ENCODE peak calls at places on chromosomes 7 and 10, in six cellular contexts. V is ovary, B is astrocyte of the cerebellum, A is OCI-LY7, G is progenitor cell of endocrine pancreas, Y is tibial nerve. W is an unnamed sample.

GRCh38 chr7:55060690-55061414 is 42.0 kb downstream of the EGFR start:
- DNase-seq in G (no peak), B (no peak), Y (peak; percentile 88), A (no peak), V (no peak), W (peak; percentile 85)

GRCh38 chr10:97713351-97713827 is at the start of gene MARVELD1:
- DNase-seq in A (no peak), G (no peak), Y (peak; percentile 76), B (no peak), V (peak; percentile 88), W (no peak)

GRCh38 chr10:122342293-122343134 is 32.0 kb upstream of the PLEKHA1 start:
- DNase-seq in G (no peak), Y (peak; percentile 46), B (peak; percentile 42), A (peak; percentile 77), V (peak; percentile 53), W (peak; percentile 50)

GRCh38 chr7:159118220-159118595 is 26.5 kb downstream of the VIPR2 start:
- DNase-seq in B (no peak), A (no peak), V (no peak), G (no peak), Y (no peak), W (no peak)

GRCh38 chr7:123748171-123748733 is 551 bp downstream of the WASL start:
- DNase-seq in Y (peak; percentile 5), B (no peak), G (peak; percentile 34), V (no peak), A (peak; percentile 62), W (no peak)

GRCh38 chr10:61452229-61452651 is 941 bp downstream of the TMEM26 start:
- DNase-seq in V (peak; percentile 33), B (no peak), G (no peak), A (no peak), Y (no peak), W (no peak)

GRCh38 chr10:70835895-70836294 is 20.1 kb downstream of the SGPL1 start:
- DNase-seq in V (no peak), Y (no peak), A (no peak), G (no peak), B (peak; percentile 60), W (peak; percentile 42)

GRCh38 chr7:150351587-150352194 is 10.3 kb upstream of the RARRES2 start:
- DNase-seq in B (no peak), G (no peak), Y (no peak), A (no peak), V (no peak), W (no peak)

GRCh38 chr7:149885191-149886017 is 11.6 kb downstream of the ATP6V0E2 start:
- DNase-seq in G (no peak), A (no peak), V (no peak), Y (no peak), B (peak; percentile 41), W (no peak)

GRCh38 chr7:157602156-157602555 is 265.4 kb downstream of the DNAJB6 start:
- DNase-seq in B (no peak), G (no peak), Y (no peak), A (no peak), V (no peak), W (no peak)

GRCh38 chr7:27124096-27124978 is 6.2 kb downstream of the HOXA4 start:
- DNase-seq in Y (no peak), V (peak; percentile 45), G (no peak), A (no peak), B (peak; percentile 86), W (no peak)

GRCh38 chr7:129947001-129947400 is 5.8 kb downstream of the UBE2H start:
- DNase-seq in Y (no peak), A (no peak), G (no peak), B (no peak), V (no peak), W (no peak)

GRCh38 chr10:120422459-120422858 is 34.6 kb upstream of the PLPP4 start:
- DNase-seq in B (peak; percentile 86), G (no peak), Y (no peak), A (no peak), V (no peak), W (peak; percentile 71)

GRCh38 chr10:113273151-113273876 is 279.5 kb upstream of the HABP2 start:
- DNase-seq in G (no peak), B (no peak), V (no peak), Y (peak; percentile 10), A (no peak), W (no peak)

GRCh38 chr7:7996568-7996967 is 28.0 kb downstream of the GLCCI1 start:
- DNase-seq in Y (no peak), V (no peak), G (no peak), B (no peak), A (no peak), W (no peak)

GRCh38 chr10:28677889-28678686 is 767 bp downstream of the BAMBI start:
- DNase-seq in A (peak; percentile 50), B (no peak), V (peak; percentile 53), Y (no peak), G (peak; percentile 23), W (no peak)

GRCh38 chr10:75568721-75569120 is 137.3 kb downstream of the LRMDA start:
- DNase-seq in A (no peak), G (no peak), B (no peak), Y (no peak), V (no peak), W (no peak)

GRCh38 chr7:66877577-66878300 is 43.3 kb upstream of the TMEM248 start:
- DNase-seq in Y (no peak), A (peak; percentile 6), V (no peak), G (no peak), B (no peak), W (no peak)

DNA sequence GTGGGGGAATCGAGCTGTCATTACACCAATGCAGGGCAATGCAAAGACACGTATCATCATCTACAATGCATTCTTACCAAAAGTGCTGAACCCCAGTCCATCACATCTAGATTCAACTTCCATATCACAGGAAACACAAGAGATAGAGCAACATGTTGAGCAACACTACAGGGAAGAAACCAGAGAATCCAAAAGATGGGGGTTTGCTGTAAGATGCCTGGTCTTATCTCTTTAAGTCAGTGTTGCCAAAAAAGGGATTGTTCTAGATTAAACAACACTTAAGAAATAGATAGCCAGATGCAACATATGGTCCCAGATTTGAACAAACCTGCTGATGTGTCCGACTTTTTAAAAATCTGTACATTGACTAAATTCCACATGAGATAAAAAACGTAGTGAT is 315.6 kb upstream of the IMMP2L start:
- DNase-seq in B (no peak), A (no peak), G (no peak), V (no peak), Y (no peak), W (no peak)
- TF ChIP-seq CTCF in B (no peak), A (no peak), G (no peak), V (no peak), Y (no peak), W (no peak)

GRCh38 chr7:20786049-20786412 is 655 bp downstream of the SP8 start:
- DNase-seq in A (no peak), B (no peak), G (no peak), V (no peak), Y (no peak), W (no peak)

GRCh38 chr7:20785211-20786048 is 1.3 kb downstream of the SP8 start:
- DNase-seq in G (no peak), B (no peak), Y (no peak), A (no peak), V (no peak), W (no peak)

GRCh38 chr7:20783131-20783715 is 3.5 kb downstream of the SP8 start:
- DNase-seq in A (no peak), G (no peak), Y (no peak), B (no peak), V (no peak), W (no peak)

GRCh38 chr7:20783716-20784310 is 2.9 kb downstream of the SP8 start:
- DNase-seq in G (no peak), B (no peak), A (no peak), Y (no peak), V (no peak), W (no peak)

DNA sequence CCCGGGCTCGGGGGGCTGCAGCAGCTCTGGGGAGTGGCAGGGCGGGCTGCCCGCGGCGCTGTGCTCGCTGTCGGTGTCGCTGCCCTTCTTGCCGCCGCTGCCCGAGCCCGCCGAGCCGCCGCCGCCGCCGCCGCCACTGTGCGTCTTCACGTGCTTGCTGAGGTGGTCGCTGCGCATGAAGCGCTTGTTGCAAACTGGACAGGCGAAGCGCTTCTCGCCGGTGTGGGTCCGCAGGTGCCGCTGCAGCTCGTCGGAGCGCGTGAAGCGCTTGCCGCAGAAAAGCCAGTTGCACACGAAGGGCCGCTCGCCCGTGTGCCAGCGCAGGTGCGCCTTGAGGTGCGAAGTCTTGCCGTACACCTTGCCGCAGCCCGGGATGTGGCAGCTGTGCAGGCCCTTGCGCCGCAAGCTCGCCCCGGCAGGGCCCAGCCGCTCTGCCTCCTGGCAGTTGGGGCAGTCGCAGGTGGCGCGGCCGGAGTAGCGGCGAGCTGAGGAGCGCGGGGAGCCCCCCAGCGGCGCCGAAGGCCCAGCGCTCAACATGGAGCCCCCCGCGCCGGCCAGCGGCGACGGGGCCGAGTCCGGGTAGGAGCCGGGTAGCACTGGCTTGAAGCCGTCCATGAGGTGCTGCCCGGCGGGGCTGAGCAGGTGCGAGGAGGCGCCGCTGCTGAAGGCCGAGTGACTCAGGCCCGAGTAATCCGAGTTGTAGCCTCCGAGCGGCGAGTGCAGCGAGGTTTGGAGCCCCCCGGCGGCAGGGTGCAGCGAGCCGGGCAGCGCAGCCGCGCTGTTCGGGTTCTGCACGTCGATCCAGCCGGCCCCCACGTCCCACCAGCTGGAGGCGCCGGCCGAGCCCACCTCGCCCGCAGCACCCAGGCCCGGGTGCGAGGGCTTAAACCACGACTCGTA is 2.1 kb downstream of the SP8 start:
- DNase-seq in B (no peak), V (no peak), G (no peak), A (no peak), Y (no peak), W (no peak)
- TF ChIP-seq CTCF in B (no peak), V (no peak), G (peak; percentile 48), A (no peak), Y (no peak), W (no peak)

GRCh38 chr10:63901228-63901627 is 380.0 kb downstream of the REEP3 start:
- DNase-seq in Y (no peak), G (no peak), V (no peak), B (no peak), A (peak; percentile 2), W (no peak)
- TF ChIP-seq CTCF in Y (no peak), G (peak; percentile 25), V (no peak), B (no peak), A (peak; percentile 66), W (peak; percentile 19)

GRCh38 chr7:108292541-108292940 is 162.4 kb upstream of the LAMB4 start:
- DNase-seq in A (no peak), V (no peak), Y (no peak), B (no peak), G (no peak), W (no peak)

GRCh38 chr7:108291791-108292440 is 161.8 kb upstream of the LAMB4 start:
- DNase-seq in G (no peak), B (no peak), V (no peak), A (no peak), Y (no peak), W (no peak)

GRCh38 chr7:108293190-108293612 is 163.0 kb downstream of the NRCAM start:
- DNase-seq in Y (no peak), A (no peak), G (no peak), V (no peak), B (no peak), W (no peak)

GRCh38 chr7:108296911-108297310 is 159.3 kb downstream of the NRCAM start:
- DNase-seq in A (no peak), Y (no peak), G (no peak), V (no peak), B (no peak), W (no peak)

DNA sequence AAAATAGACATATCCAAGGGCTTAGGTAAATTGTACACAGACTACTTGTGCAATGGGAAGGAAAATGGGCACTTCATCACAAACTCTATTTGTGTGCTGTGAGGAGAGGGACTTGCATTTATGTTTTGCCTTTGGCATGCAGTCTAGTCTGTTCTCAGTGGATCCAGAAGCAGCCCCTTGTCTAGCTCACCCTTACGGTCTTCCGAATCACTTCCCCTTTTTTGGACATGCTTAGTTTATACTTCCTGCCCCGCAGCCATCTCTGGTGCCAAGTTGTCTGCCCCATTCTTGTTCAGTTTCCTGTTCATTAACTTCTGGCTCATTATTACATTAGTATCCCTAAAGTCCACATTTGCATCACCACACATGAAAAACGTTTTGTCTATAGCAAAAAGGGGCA is 161.6 kb downstream of the NRCAM start:
- DNase-seq in A (peak; percentile 78), V (no peak), Y (no peak), G (no peak), B (no peak), W (no peak)
- TF ChIP-seq CTCF in A (no peak), V (no peak), Y (no peak), G (no peak), B (no peak), W (no peak)

W was measured in AG09309.